ENCODE peak calls at places on chromosomes 13 and 19, in ten cellular contexts. One of them, this sample, is unnamed.

GRCh38 chr13:94056362-94056990 is 423.0 kb downstream of the DCT start:
- DNase-seq in tibial artery: no peak
- DNase-seq in adrenal gland: no peak
- DNase-seq in H9: no peak
- DNase-seq in activated CD8-positive, alpha-beta T cell treated with anti-CD3 and anti-CD28 coated beads for 36 hours: no peak
- DNase-seq in left ventricle myocardium inferior: no peak
- DNase-seq in fibroblast of lung: no peak
- DNase-seq in HCT116: no peak
- DNase-seq in fibroblast of the aortic adventitia: no peak
- DNase-seq in MM.1S: no peak
- DNase-seq in this sample: no peak

GRCh38 chr19:4185413-4186086 is 3.1 kb downstream of the ANKRD24 start:
- DNase-seq in tibial artery: no peak
- DNase-seq in left ventricle myocardium inferior: no peak
- DNase-seq in H9: no peak
- DNase-seq in HCT116: no peak
- DNase-seq in MM.1S: no peak
- DNase-seq in activated CD8-positive, alpha-beta T cell treated with anti-CD3 and anti-CD28 coated beads for 36 hours: no peak
- DNase-seq in fibroblast of the aortic adventitia: no peak
- DNase-seq in fibroblast of lung: no peak
- DNase-seq in adrenal gland: no peak
- DNase-seq in this sample: no peak

GRCh38 chr19:50258918-50259372 is 55.5 kb downstream of the MYH14 start:
- DNase-seq in left ventricle myocardium inferior: no peak
- DNase-seq in activated CD8-positive, alpha-beta T cell treated with anti-CD3 and anti-CD28 coated beads for 36 hours: peak
- DNase-seq in fibroblast of lung: no peak
- DNase-seq in fibroblast of the aortic adventitia: no peak
- DNase-seq in MM.1S: no peak
- DNase-seq in HCT116: no peak
- DNase-seq in H9: peak
- DNase-seq in tibial artery: no peak
- DNase-seq in adrenal gland: no peak
- DNase-seq in this sample: no peak

GRCh38 chr13:109569938-109570711 is 216.3 kb downstream of the IRS2 start:
- DNase-seq in left ventricle myocardium inferior: no peak
- DNase-seq in H9: no peak
- DNase-seq in HCT116: no peak
- DNase-seq in adrenal gland: no peak
- DNase-seq in tibial artery: no peak
- DNase-seq in activated CD8-positive, alpha-beta T cell treated with anti-CD3 and anti-CD28 coated beads for 36 hours: peak
- DNase-seq in MM.1S: peak
- DNase-seq in fibroblast of lung: no peak
- DNase-seq in fibroblast of the aortic adventitia: no peak
- DNase-seq in this sample: no peak

GRCh38 chr13:59774511-59774911 is 389.2 kb downstream of the DIAPH3 start:
- DNase-seq in fibroblast of lung: peak
- DNase-seq in H9: no peak
- DNase-seq in activated CD8-positive, alpha-beta T cell treated with anti-CD3 and anti-CD28 coated beads for 36 hours: no peak
- DNase-seq in tibial artery: no peak
- DNase-seq in left ventricle myocardium inferior: no peak
- DNase-seq in MM.1S: no peak
- DNase-seq in HCT116: no peak
- DNase-seq in fibroblast of the aortic adventitia: peak
- DNase-seq in adrenal gland: no peak
- DNase-seq in this sample: peak

GRCh38 chr13:113791761-113792160 is 32.7 kb downstream of the TMEM255B start:
- DNase-seq in tibial artery: peak
- DNase-seq in H9: no peak
- DNase-seq in left ventricle myocardium inferior: no peak
- DNase-seq in fibroblast of the aortic adventitia: no peak
- DNase-seq in MM.1S: no peak
- DNase-seq in HCT116: no peak
- DNase-seq in activated CD8-positive, alpha-beta T cell treated with anti-CD3 and anti-CD28 coated beads for 36 hours: no peak
- DNase-seq in fibroblast of lung: no peak
- DNase-seq in adrenal gland: no peak
- DNase-seq in this sample: no peak

GRCh38 chr19:35041548-35042055 is at the start of gene HPN:
- DNase-seq in left ventricle myocardium inferior: no peak
- DNase-seq in activated CD8-positive, alpha-beta T cell treated with anti-CD3 and anti-CD28 coated beads for 36 hours: no peak
- DNase-seq in HCT116: no peak
- DNase-seq in H9: peak
- DNase-seq in fibroblast of lung: no peak
- DNase-seq in adrenal gland: no peak
- DNase-seq in fibroblast of the aortic adventitia: no peak
- DNase-seq in MM.1S: no peak
- DNase-seq in tibial artery: no peak
- DNase-seq in this sample: no peak

GRCh38 chr19:15113245-15114152 is 6.3 kb downstream of the SYDE1 start:
- DNase-seq in fibroblast of lung: no peak
- DNase-seq in tibial artery: no peak
- DNase-seq in activated CD8-positive, alpha-beta T cell treated with anti-CD3 and anti-CD28 coated beads for 36 hours: no peak
- DNase-seq in H9: peak
- DNase-seq in MM.1S: no peak
- DNase-seq in fibroblast of the aortic adventitia: no peak
- DNase-seq in left ventricle myocardium inferior: no peak
- DNase-seq in HCT116: no peak
- DNase-seq in adrenal gland: no peak
- DNase-seq in this sample: no peak

GRCh38 chr19:52191374-52191773 is 1.5 kb downstream of the PPP2R1A start:
- DNase-seq in fibroblast of the aortic adventitia: no peak
- DNase-seq in H9: no peak
- DNase-seq in activated CD8-positive, alpha-beta T cell treated with anti-CD3 and anti-CD28 coated beads for 36 hours: no peak
- DNase-seq in adrenal gland: no peak
- DNase-seq in MM.1S: no peak
- DNase-seq in tibial artery: no peak
- DNase-seq in left ventricle myocardium inferior: no peak
- DNase-seq in fibroblast of lung: no peak
- DNase-seq in HCT116: no peak
- DNase-seq in this sample: no peak

GRCh38 chr19:55777528-55777927 is 8.6 kb downstream of the RFPL4AL1 start:
- DNase-seq in fibroblast of lung: no peak
- DNase-seq in MM.1S: peak
- DNase-seq in fibroblast of the aortic adventitia: no peak
- DNase-seq in tibial artery: no peak
- DNase-seq in left ventricle myocardium inferior: no peak
- DNase-seq in activated CD8-positive, alpha-beta T cell treated with anti-CD3 and anti-CD28 coated beads for 36 hours: peak
- DNase-seq in HCT116: peak
- DNase-seq in adrenal gland: no peak
- DNase-seq in H9: no peak
- DNase-seq in this sample: no peak
- TF ChIP-seq CTCF in fibroblast of lung: no peak
- TF ChIP-seq CTCF in MM.1S: peak
- TF ChIP-seq CTCF in fibroblast of the aortic adventitia: no peak
- TF ChIP-seq CTCF in tibial artery: no peak
- TF ChIP-seq CTCF in left ventricle myocardium inferior: no peak
- TF ChIP-seq CTCF in activated CD8-positive, alpha-beta T cell treated with anti-CD3 and anti-CD28 coated beads for 36 hours: peak
- TF ChIP-seq CTCF in HCT116: peak
- TF ChIP-seq CTCF in adrenal gland: no peak
- TF ChIP-seq CTCF in H9: no peak
- TF ChIP-seq CTCF in this sample: no peak

GRCh38 chr13:66492479-66492878 is 737.7 kb downstream of the PCDH9 start:
- DNase-seq in activated CD8-positive, alpha-beta T cell treated with anti-CD3 and anti-CD28 coated beads for 36 hours: peak
- DNase-seq in tibial artery: no peak
- DNase-seq in fibroblast of lung: no peak
- DNase-seq in adrenal gland: no peak
- DNase-seq in fibroblast of the aortic adventitia: no peak
- DNase-seq in H9: peak
- DNase-seq in MM.1S: peak
- DNase-seq in left ventricle myocardium inferior: no peak
- DNase-seq in HCT116: peak
- DNase-seq in this sample: no peak
- TF ChIP-seq CTCF in activated CD8-positive, alpha-beta T cell treated with anti-CD3 and anti-CD28 coated beads for 36 hours: no peak
- TF ChIP-seq CTCF in tibial artery: no peak
- TF ChIP-seq CTCF in fibroblast of lung: no peak
- TF ChIP-seq CTCF in adrenal gland: no peak
- TF ChIP-seq CTCF in fibroblast of the aortic adventitia: no peak
- TF ChIP-seq CTCF in H9: peak
- TF ChIP-seq CTCF in MM.1S: peak
- TF ChIP-seq CTCF in left ventricle myocardium inferior: peak
- TF ChIP-seq CTCF in HCT116: peak
- TF ChIP-seq CTCF in this sample: no peak

DNA sequence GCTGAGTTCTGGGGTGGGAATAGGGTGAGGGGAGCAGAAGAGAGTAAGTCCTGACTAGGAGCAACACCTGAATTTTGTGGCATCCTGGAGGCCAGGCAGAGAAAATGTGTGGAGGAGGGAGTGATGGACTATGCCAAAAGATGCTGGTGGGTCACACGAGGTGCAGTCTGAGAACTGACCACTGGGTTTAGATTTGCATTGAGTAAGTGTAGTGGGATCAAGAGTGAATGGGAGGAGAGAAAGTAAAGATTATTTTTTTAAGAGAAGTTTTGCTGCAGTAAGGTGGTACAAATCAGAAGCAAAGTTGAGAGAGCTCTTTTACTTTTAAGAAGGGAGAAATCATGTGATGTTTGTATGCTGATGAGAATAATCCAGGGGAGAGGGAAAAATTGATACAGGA is 405.1 kb downstream of the DLEU7 start:
- DNase-seq in fibroblast of lung: no peak
- DNase-seq in left ventricle myocardium inferior: no peak
- DNase-seq in activated CD8-positive, alpha-beta T cell treated with anti-CD3 and anti-CD28 coated beads for 36 hours: no peak
- DNase-seq in H9: no peak
- DNase-seq in fibroblast of the aortic adventitia: no peak
- DNase-seq in adrenal gland: no peak
- DNase-seq in HCT116: no peak
- DNase-seq in tibial artery: no peak
- DNase-seq in MM.1S: no peak
- DNase-seq in this sample: no peak
- TF ChIP-seq CTCF in fibroblast of lung: no peak
- TF ChIP-seq CTCF in left ventricle myocardium inferior: no peak
- TF ChIP-seq CTCF in activated CD8-positive, alpha-beta T cell treated with anti-CD3 and anti-CD28 coated beads for 36 hours: no peak
- TF ChIP-seq CTCF in H9: peak
- TF ChIP-seq CTCF in fibroblast of the aortic adventitia: no peak
- TF ChIP-seq CTCF in adrenal gland: no peak
- TF ChIP-seq CTCF in HCT116: no peak
- TF ChIP-seq CTCF in tibial artery: no peak
- TF ChIP-seq CTCF in MM.1S: no peak
- TF ChIP-seq CTCF in this sample: no peak

GRCh38 chr19:6090634-6091033 is 19.7 kb downstream of the RFX2 start:
- DNase-seq in fibroblast of the aortic adventitia: no peak
- DNase-seq in adrenal gland: no peak
- DNase-seq in H9: no peak
- DNase-seq in HCT116: no peak
- DNase-seq in fibroblast of lung: no peak
- DNase-seq in tibial artery: no peak
- DNase-seq in left ventricle myocardium inferior: no peak
- DNase-seq in MM.1S: no peak
- DNase-seq in activated CD8-positive, alpha-beta T cell treated with anti-CD3 and anti-CD28 coated beads for 36 hours: no peak
- DNase-seq in this sample: no peak

GRCh38 chr19:6084821-6085220 is 25.5 kb downstream of the RFX2 start:
- DNase-seq in adrenal gland: no peak
- DNase-seq in H9: no peak
- DNase-seq in left ventricle myocardium inferior: no peak
- DNase-seq in fibroblast of the aortic adventitia: no peak
- DNase-seq in MM.1S: no peak
- DNase-seq in activated CD8-positive, alpha-beta T cell treated with anti-CD3 and anti-CD28 coated beads for 36 hours: no peak
- DNase-seq in HCT116: no peak
- DNase-seq in tibial artery: no peak
- DNase-seq in fibroblast of lung: no peak
- DNase-seq in this sample: no peak

GRCh38 chr19:6088677-6089063 is 21.6 kb downstream of the RFX2 start:
- DNase-seq in left ventricle myocardium inferior: no peak
- DNase-seq in MM.1S: no peak
- DNase-seq in fibroblast of the aortic adventitia: peak
- DNase-seq in tibial artery: no peak
- DNase-seq in HCT116: no peak
- DNase-seq in H9: no peak
- DNase-seq in fibroblast of lung: peak
- DNase-seq in activated CD8-positive, alpha-beta T cell treated with anti-CD3 and anti-CD28 coated beads for 36 hours: no peak
- DNase-seq in adrenal gland: no peak
- DNase-seq in this sample: peak

GRCh38 chr19:6086081-6086858 is 24.0 kb downstream of the RFX2 start:
- DNase-seq in adrenal gland: no peak
- DNase-seq in tibial artery: no peak
- DNase-seq in left ventricle myocardium inferior: no peak
- DNase-seq in activated CD8-positive, alpha-beta T cell treated with anti-CD3 and anti-CD28 coated beads for 36 hours: no peak
- DNase-seq in fibroblast of lung: peak
- DNase-seq in H9: no peak
- DNase-seq in fibroblast of the aortic adventitia: peak
- DNase-seq in HCT116: no peak
- DNase-seq in MM.1S: no peak
- DNase-seq in this sample: peak

GRCh38 chr19:6087074-6087506 is 23.2 kb downstream of the RFX2 start:
- DNase-seq in fibroblast of lung: no peak
- DNase-seq in HCT116: no peak
- DNase-seq in H9: no peak
- DNase-seq in fibroblast of the aortic adventitia: no peak
- DNase-seq in adrenal gland: no peak
- DNase-seq in tibial artery: no peak
- DNase-seq in left ventricle myocardium inferior: no peak
- DNase-seq in MM.1S: peak
- DNase-seq in activated CD8-positive, alpha-beta T cell treated with anti-CD3 and anti-CD28 coated beads for 36 hours: peak
- DNase-seq in this sample: no peak
- TF ChIP-seq CTCF in fibroblast of lung: no peak
- TF ChIP-seq CTCF in HCT116: no peak
- TF ChIP-seq CTCF in H9: no peak
- TF ChIP-seq CTCF in fibroblast of the aortic adventitia: no peak
- TF ChIP-seq CTCF in adrenal gland: no peak
- TF ChIP-seq CTCF in tibial artery: no peak
- TF ChIP-seq CTCF in left ventricle myocardium inferior: no peak
- TF ChIP-seq CTCF in MM.1S: no peak
- TF ChIP-seq CTCF in activated CD8-positive, alpha-beta T cell treated with anti-CD3 and anti-CD28 coated beads for 36 hours: no peak
- TF ChIP-seq CTCF in this sample: no peak

This sample was measured in RWPE1.